ENCODE peak calls at places on chromosomes 5 and 9, in five cellular contexts. L is testis, N is neural progenitor cell, P is kidney glomerular epithelial cell, D is cardiac fibroblast. M is an unnamed sample.

GRCh38 chr5:11851402-11851801 is 52.8 kb downstream of the CTNND2 start:
- DNase-seq in P (no peak), D (no peak), N (peak; percentile 7), L (no peak), M (no peak)

GRCh38 chr5:53438486-53439472 is 41.6 kb upstream of the FST start:
- DNase-seq in P (no peak), N (no peak), L (no peak), D (peak; percentile 49), M (no peak)

GRCh38 chr5:171630670-171631065 is 154.9 kb upstream of the SMIM23 start:
- DNase-seq in N (no peak), D (no peak), P (no peak), L (no peak), M (no peak)

GRCh38 chr5:42621242-42621641 is 135.4 kb upstream of the CCDC152 start:
- DNase-seq in N (no peak), L (no peak), P (no peak), D (no peak), M (no peak)

GRCh38 chr9:137083418-137084004 is 3.3 kb upstream of the MAN1B1 start:
- DNase-seq in P (peak; percentile 96), L (no peak), N (peak; percentile 75), D (peak; percentile 94), M (no peak)

GRCh38 chr5:151326276-151326675 is 21.1 kb downstream of the SLC36A2 start:
- DNase-seq in N (no peak), D (no peak), P (no peak), L (no peak), M (no peak)

GRCh38 chr5:154309361-154309725 is 118.8 kb downstream of the GALNT10 start:
- DNase-seq in L (no peak), D (peak; percentile 68), N (no peak), P (peak; percentile 93), M (no peak)

GRCh38 chr5:125564336-125564975 is 818.0 kb upstream of the ZNF608 start:
- DNase-seq in D (no peak), P (no peak), N (no peak), L (no peak), M (no peak)

GRCh38 chr5:176734756-176735342 is 75.5 kb upstream of the UNC5A start:
- DNase-seq in N (no peak), L (peak; percentile 6), D (no peak), P (no peak), M (no peak)

GRCh38 chr5:50445281-50445949 is 4.3 kb upstream of the EMB start:
- DNase-seq in D (no peak), N (no peak), L (no peak), P (no peak), M (peak; percentile 57)

GRCh38 chr5:53642006-53642405 is 81.6 kb downstream of the NDUFS4 start:
- DNase-seq in N (peak; percentile 3), L (no peak), D (peak; percentile 37), P (no peak), M (no peak)

GRCh38 chr5:90174236-90174635 is 235.3 kb downstream of the CETN3 start:
- DNase-seq in L (no peak), D (no peak), P (no peak), N (no peak), M (no peak)

GRCh38 chr5:152623951-152624350 is 218.9 kb upstream of the NMUR2 start:
- DNase-seq in L (no peak), N (no peak), P (no peak), D (no peak), M (no peak)

GRCh38 chr9:82781965-82782392 is 281.0 kb downstream of the RASEF start:
- DNase-seq in D (no peak), N (no peak), L (peak; percentile 17), P (peak; percentile 37), M (no peak)

GRCh38 chr5:172733179-172733973 is 37.6 kb downstream of the DUSP1 start:
- DNase-seq in D (peak; percentile 96), N (peak; percentile 42), P (peak; percentile 83), L (peak; percentile 86), M (no peak)

GRCh38 chr5:10885026-10885425 is 124.0 kb upstream of the DAP start:
- DNase-seq in P (peak; percentile 71), L (no peak), N (no peak), D (peak; percentile 63), M (no peak)

GRCh38 chr9:132026932-132027585 is 52.6 kb downstream of the MED27 start:
- DNase-seq in N (no peak), D (peak; percentile 36), L (no peak), P (peak; percentile 37), M (no peak)

GRCh38 chr9:94865599-94866456 is 139.3 kb downstream of the AOPEP start:
- DNase-seq in L (peak; percentile 51), D (peak; percentile 28), N (peak; percentile 63), P (peak; percentile 53), M (no peak)

GRCh38 chr9:297795-298119 is 83.1 kb downstream of the DOCK8 start:
- DNase-seq in N (no peak), D (no peak), L (no peak), P (no peak), M (no peak)

GRCh38 chr5:96529559-96529958 is 96.5 kb upstream of the PCSK1 start:
- DNase-seq in D (no peak), N (no peak), P (no peak), L (no peak), M (no peak)

GRCh38 chr5:154199263-154199662 is 8.7 kb downstream of the GALNT10 start:
- DNase-seq in N (no peak), D (no peak), P (no peak), L (no peak), M (no peak)

GRCh38 chr5:5588386-5588785 is 165.9 kb downstream of the ICE1 start:
- DNase-seq in D (no peak), N (no peak), L (peak; percentile 30), P (no peak), M (no peak)

GRCh38 chr9:130699047-130699446 is 5.5 kb downstream of the EXOSC2 start:
- DNase-seq in N (no peak), D (no peak), L (no peak), P (no peak), M (no peak)

GRCh38 chr9:72399391-72399790 is 34.4 kb upstream of the ZFAND5 start:
- DNase-seq in L (no peak), N (no peak), D (no peak), P (no peak), M (no peak)

GRCh38 chr5:119345861-119346260 is 10.0 kb upstream of the TNFAIP8 start:
- DNase-seq in P (no peak), N (no peak), D (no peak), L (no peak), M (no peak)

GRCh38 chr9:14983599-14983998 is 73.4 kb upstream of the FREM1 start:
- DNase-seq in N (no peak), P (no peak), D (no peak), L (no peak), M (no peak)

GRCh38 chr9:137302176-137303030 is at the start of gene NRARP:
- DNase-seq in L (peak; percentile 96), P (peak; percentile 65), N (peak; percentile 94), D (peak; percentile 77), M (peak; percentile 95)

GRCh38 chr9:85108229-85108628 is 438.7 kb downstream of the NTRK2 start:
- DNase-seq in N (no peak), P (no peak), L (no peak), D (no peak), M (no peak)

GRCh38 chr5:150036513-150036912 is 36.0 kb downstream of the HMGXB3 start:
- DNase-seq in N (no peak), L (no peak), P (no peak), D (peak; percentile 98), M (no peak)

GRCh38 chr5:139668924-139669680 is 21.0 kb downstream of the CXXC5 start:
- DNase-seq in N (no peak), P (no peak), D (no peak), L (no peak), M (no peak)

GRCh38 chr9:105344283-105344682 is 99.8 kb downstream of the SLC44A1 start:
- DNase-seq in L (no peak), N (no peak), D (peak; percentile 60), P (no peak), M (no peak)

GRCh38 chr9:90773593-90773992 is 28.0 kb upstream of the SYK start:
- DNase-seq in D (no peak), N (peak; percentile 49), P (no peak), L (peak; percentile 31), M (no peak)

GRCh38 chr9:121455527-121456239 is 44.0 kb downstream of the GGTA1 start:
- DNase-seq in D (no peak), L (no peak), P (no peak), N (no peak), M (no peak)

GRCh38 chr5:1959911-1960581 is 77.3 kb upstream of the IRX4 start:
- DNase-seq in L (no peak), N (no peak), D (no peak), P (no peak), M (no peak)

GRCh38 chr5:33275921-33276705 is 164.7 kb upstream of the TARS1 start:
- DNase-seq in P (no peak), L (no peak), D (no peak), N (no peak), M (no peak)

GRCh38 chr5:141945511-141946024 is 12.4 kb downstream of the PCDH12 start:
- DNase-seq in L (no peak), D (no peak), N (peak; percentile 45), P (no peak), M (no peak)

GRCh38 chr5:159444441-159445082 is 114.3 kb upstream of the IL12B start:
- DNase-seq in L (no peak), P (peak; percentile 82), D (peak; percentile 79), N (peak; percentile 57), M (no peak)

GRCh38 chr9:92561374-92562329 is 25.9 kb upstream of the ECM2 start:
- DNase-seq in P (no peak), N (no peak), L (no peak), D (no peak), M (no peak)

M was measured in CD8-positive, alpha-beta T cell.